ENCODE peak calls at places on chromosomes 4 and X, in five cellular contexts. G, Y, K, R and D are unnamed samples.

GRCh38 chr4:82809614-82810013 is 11.0 kb upstream of the SCD5 start:
- DNase-seq in G (no peak), R (no peak), Y (no peak), K (no peak), D (no peak)

GRCh38 chr4:14719053-14719452 is 283.2 kb upstream of the CPEB2 start:
- DNase-seq in G (peak; percentile 72), Y (no peak), K (no peak), R (peak; percentile 33), D (peak; percentile 12)

GRCh38 chrX:132413459-132413858 is 75.4 kb downstream of the MBNL3 start:
- DNase-seq in K (no peak), Y (no peak), G (no peak), R (no peak), D (no peak)

GRCh38 chr4:127249066-127249766 is 383.5 kb upstream of the INTU start:
- DNase-seq in K (no peak), G (peak; percentile 35), Y (no peak), R (no peak), D (no peak)

GRCh38 chr4:96352051-96352517 is 512.2 kb downstream of the PDHA2 start:
- DNase-seq in R (no peak), G (peak; percentile 34), K (no peak), Y (no peak), D (no peak)

GRCh38 chr4:71187399-71188196 is 151.2 kb upstream of the SLC4A4 start:
- DNase-seq in Y (peak; percentile 68), R (peak; percentile 45), G (no peak), K (no peak), D (no peak)

GRCh38 chr4:79395883-79396282 is 12.1 kb downstream of the GK2 start:
- DNase-seq in K (no peak), Y (no peak), R (no peak), G (no peak), D (no peak)

GRCh38 chr4:147829401-147830101 is 97.7 kb downstream of the ARHGAP10 start:
- DNase-seq in G (peak; percentile 46), K (no peak), Y (peak; percentile 94), R (no peak), D (peak; percentile 68)

DNA sequence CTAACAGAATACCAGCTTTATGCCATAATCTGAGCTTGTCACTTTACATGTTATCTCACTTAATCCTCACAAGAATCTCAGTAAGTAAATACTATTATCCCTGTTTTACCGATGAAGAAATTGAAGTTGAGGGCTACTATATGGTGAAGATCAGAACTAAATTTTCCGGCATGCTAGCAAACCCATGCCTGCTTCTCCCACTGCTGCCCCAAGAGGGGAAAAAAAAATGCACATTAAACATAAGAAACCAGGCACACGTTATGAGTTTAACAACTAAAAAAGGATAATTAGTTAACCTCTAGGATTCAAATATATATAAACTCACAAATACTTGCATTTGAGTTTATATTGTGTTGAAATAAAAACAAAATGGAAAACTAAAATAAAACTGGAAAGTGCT is 10.8 kb downstream of the SLC10A7 start:
- DNase-seq in K (no peak), Y (no peak), G (no peak), R (no peak), D (no peak)
- H3K27ac ChIP-seq in K (no peak overlapping the region), Y (no peak overlapping the region), G (no peak overlapping the region), R (no peak overlapping the region), D (no peak overlapping the region)

GRCh38 chr4:170007113-170007512 is 19.1 kb downstream of the MFAP3L start:
- DNase-seq in G (no peak), Y (no peak), K (no peak), R (no peak), D (no peak)

GRCh38 chr4:170008801-170009200 is 17.4 kb downstream of the MFAP3L start:
- DNase-seq in R (no peak), G (no peak), K (no peak), Y (no peak), D (no peak)

GRCh38 chr4:170011921-170012628 is 14.1 kb downstream of the MFAP3L start:
- DNase-seq in K (no peak), R (no peak), Y (no peak), G (no peak), D (no peak)

GRCh38 chr4:170008376-170008775 is 17.8 kb downstream of the MFAP3L start:
- DNase-seq in R (no peak), K (no peak), Y (no peak), G (no peak), D (no peak)

GRCh38 chr4:170009291-170009690 is 16.9 kb downstream of the MFAP3L start:
- DNase-seq in G (no peak), R (no peak), Y (no peak), K (no peak), D (no peak)
- H3K27ac ChIP-seq in G (no peak overlapping the region), R (no peak overlapping the region), Y (no peak overlapping the region), K (no peak overlapping the region), D (no peak overlapping the region)

GRCh38 chr4:104500452-104500851 is 5.8 kb upstream of the CXXC4 start:
- DNase-seq in G (no peak), K (no peak), R (no peak), Y (no peak), D (no peak)

GRCh38 chr4:104507112-104507511 is 12.4 kb upstream of the CXXC4 start:
- DNase-seq in Y (no peak), G (no peak), R (no peak), K (no peak), D (no peak)

GRCh38 chr4:104501290-104501689 is 6.6 kb upstream of the CXXC4 start:
- DNase-seq in R (no peak), K (no peak), G (no peak), Y (no peak), D (no peak)
- H3K27ac ChIP-seq in R (no peak overlapping the region), K (no peak overlapping the region), G (no peak overlapping the region), Y (no peak overlapping the region), D (no peak overlapping the region)

GRCh38 chr4:183797445-183798248 is 107.5 kb upstream of the STOX2 start:
- DNase-seq in R (peak; percentile 47), G (no peak), K (no peak), Y (no peak), D (no peak)

GRCh38 chr4:183801460-183802168 is 103.5 kb upstream of the STOX2 start:
- DNase-seq in R (peak; percentile 76), Y (no peak), G (no peak), K (no peak), D (no peak)

GRCh38 chr4:183798249-183798920 is 106.7 kb upstream of the STOX2 start:
- DNase-seq in G (no peak), Y (no peak), K (no peak), R (no peak), D (no peak)

GRCh38 chr4:183798921-183799307 is 106.2 kb upstream of the STOX2 start:
- DNase-seq in Y (no peak), G (no peak), K (no peak), R (no peak), D (no peak)

DNA sequence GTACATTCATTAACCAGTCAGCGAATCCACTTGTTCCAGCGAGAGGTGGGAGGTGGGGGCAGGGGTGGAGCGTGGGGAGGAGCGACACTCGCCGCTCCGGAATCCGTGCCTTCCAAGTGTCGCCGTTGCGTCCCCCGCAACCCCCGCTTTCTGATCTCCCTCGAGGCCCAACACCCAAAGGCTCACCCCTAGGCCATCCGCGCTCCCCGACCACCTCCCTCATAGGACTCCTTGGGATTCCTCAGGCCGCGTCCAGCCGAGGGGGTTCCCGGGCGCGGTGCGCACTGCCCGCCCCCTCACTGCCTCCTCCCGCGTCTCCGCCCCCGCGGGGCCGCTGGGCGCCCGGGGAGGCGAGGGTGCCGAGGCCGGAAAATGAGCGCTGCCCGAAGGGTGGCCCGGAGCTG is 108.1 kb upstream of the STOX2 start:
- DNase-seq in Y (no peak), K (no peak), G (no peak), R (peak; percentile 66), D (no peak)
- H3K27ac ChIP-seq in Y (peak overlapping the region; percentile 66), K (peak overlapping the region; percentile 76), G (no peak overlapping the region), R (peak overlapping the region; percentile 78), D (no peak overlapping the region)

DNA sequence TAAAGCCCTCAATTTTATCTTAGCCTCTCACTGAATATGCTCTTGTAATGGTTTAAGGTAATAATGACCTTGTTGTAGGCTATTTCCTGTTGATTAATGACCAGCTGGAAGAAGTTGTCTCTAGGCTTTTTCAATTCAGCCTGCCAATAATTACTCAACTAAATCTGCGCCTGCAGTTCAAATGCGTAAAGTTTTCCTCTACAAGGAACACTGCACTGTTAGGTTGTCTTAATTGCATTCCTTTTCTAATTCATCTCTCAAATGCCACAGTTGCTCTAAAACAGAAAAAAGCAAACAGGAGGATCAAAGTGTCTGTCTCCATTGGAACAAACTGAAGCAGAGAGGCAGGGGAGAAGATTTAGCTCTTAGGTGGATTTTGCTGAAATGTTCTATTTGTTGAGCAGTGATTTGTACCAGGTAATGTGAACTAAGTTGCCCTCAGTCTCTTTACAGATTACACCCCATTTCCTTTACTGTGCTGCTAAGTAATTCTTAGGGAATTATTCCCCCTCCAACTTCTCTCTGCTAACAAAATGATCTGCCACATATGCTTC is 149.1 kb downstream of the SPRY1 start:
- DNase-seq in Y (no peak), G (no peak), R (no peak), K (no peak), D (no peak)
- H3K27ac ChIP-seq in Y (peak overlapping the region; percentile 17), G (no peak overlapping the region), R (peak overlapping the region; percentile 75), K (peak overlapping the region; percentile 83), D (no peak overlapping the region)

GRCh38 chrX:2318371-2318770 is 182.4 kb downstream of the DHRSX start:
- DNase-seq in R (no peak), Y (no peak), G (no peak), K (no peak), D (no peak)

GRCh38 chrX:2324116-2324515 is 176.7 kb downstream of the DHRSX start:
- DNase-seq in Y (no peak), K (no peak), R (no peak), G (no peak), D (no peak)

GRCh38 chrX:2320580-2321327 is 180.0 kb downstream of the DHRSX start:
- DNase-seq in R (peak; percentile 73), Y (no peak), K (no peak), G (no peak), D (peak; percentile 11)

GRCh38 chrX:2320089-2320488 is 180.7 kb downstream of the DHRSX start:
- DNase-seq in K (no peak), G (no peak), Y (no peak), R (no peak), D (no peak)

GRCh38 chrX:2321411-2321810 is 179.4 kb downstream of the DHRSX start:
- DNase-seq in Y (no peak), R (no peak), G (no peak), K (no peak), D (no peak)
- H3K27ac ChIP-seq in Y (no peak overlapping the region), R (peak overlapping the region; percentile 92), G (no peak overlapping the region), K (no peak overlapping the region), D (no peak overlapping the region)

GRCh38 chrX:71542411-71542810 is 9.5 kb downstream of the OGT start:
- DNase-seq in K (no peak), Y (no peak), G (no peak), R (no peak), D (peak; percentile 31)

GRCh38 chrX:71543316-71543715 is 10.4 kb downstream of the OGT start:
- DNase-seq in G (peak; percentile 28), K (no peak), R (no peak), Y (no peak), D (peak; percentile 94)

GRCh38 chrX:71542825-71543224 is 9.9 kb downstream of the OGT start:
- DNase-seq in G (no peak), K (no peak), Y (no peak), R (no peak), D (no peak)

GRCh38 chrX:71541546-71542022 is 8.7 kb downstream of the OGT start:
- DNase-seq in R (no peak), G (peak; percentile 13), K (no peak), Y (no peak), D (peak; percentile 31)

GRCh38 chrX:71540801-71541545 is 8.1 kb downstream of the OGT start:
- DNase-seq in R (no peak), G (no peak), K (no peak), Y (no peak), D (peak; percentile 1)
- H3K27ac ChIP-seq in R (peak overlapping the region; percentile 66), G (peak overlapping the region; percentile 81), K (no peak overlapping the region), Y (no peak overlapping the region), D (peak overlapping the region; percentile 63)